ENCODE peak calls at places on chromosomes 1 and 21, in five cellular contexts. One of them, this sample, is unnamed.

GRCh38 chr1:29704430-29704829 is 468.1 kb downstream of the PTPRU start:
- DNase-seq in MM.1S: no peak
- DNase-seq in endothelial cell of umbilical vein: no peak
- DNase-seq in IMR-90: no peak
- DNase-seq in fibroblast of lung: no peak
- DNase-seq in this sample: no peak

GRCh38 chr1:37038703-37039093 is 4.4 kb upstream of the GRIK3 start:
- DNase-seq in MM.1S: no peak
- DNase-seq in endothelial cell of umbilical vein: no peak
- DNase-seq in IMR-90: no peak
- DNase-seq in fibroblast of lung: no peak
- DNase-seq in this sample: no peak

GRCh38 chr1:169133801-169134558 is 27.5 kb downstream of the ATP1B1 start:
- DNase-seq in MM.1S: no peak
- DNase-seq in endothelial cell of umbilical vein: no peak
- DNase-seq in IMR-90: no peak
- DNase-seq in fibroblast of lung: no peak
- DNase-seq in this sample: peak; percentile 22

GRCh38 chr1:69475021-69475420 is 92.7 kb upstream of the LRRC7 start:
- DNase-seq in MM.1S: no peak
- DNase-seq in endothelial cell of umbilical vein: no peak
- DNase-seq in IMR-90: no peak
- DNase-seq in fibroblast of lung: peak; percentile 6
- DNase-seq in this sample: no peak

GRCh38 chr1:158649052-158649451 is 37.5 kb downstream of the SPTA1 start:
- DNase-seq in MM.1S: peak; percentile 45
- DNase-seq in endothelial cell of umbilical vein: no peak
- DNase-seq in IMR-90: no peak
- DNase-seq in fibroblast of lung: no peak
- DNase-seq in this sample: no peak

GRCh38 chr1:212482352-212483153 is 49.8 kb downstream of the NENF start:
- DNase-seq in MM.1S: no peak
- DNase-seq in endothelial cell of umbilical vein: no peak
- DNase-seq in IMR-90: peak; percentile 51
- DNase-seq in fibroblast of lung: peak; percentile 86
- DNase-seq in this sample: peak; percentile 46

GRCh38 chr1:192654607-192655389 is 18.9 kb downstream of the RGS13 start:
- DNase-seq in MM.1S: no peak
- DNase-seq in endothelial cell of umbilical vein: peak; percentile 30
- DNase-seq in IMR-90: peak; percentile 85
- DNase-seq in fibroblast of lung: peak; percentile 70
- DNase-seq in this sample: peak; percentile 91

GRCh38 chr1:115189814-115190541 is 100.7 kb upstream of the TSPAN2 start:
- DNase-seq in MM.1S: no peak
- DNase-seq in endothelial cell of umbilical vein: no peak
- DNase-seq in IMR-90: peak; percentile 95
- DNase-seq in fibroblast of lung: peak; percentile 98
- DNase-seq in this sample: peak; percentile 91

GRCh38 chr1:108200627-108201106 is 524 bp upstream of the SLC25A24 start:
- DNase-seq in MM.1S: peak; percentile 45
- DNase-seq in endothelial cell of umbilical vein: peak; percentile 66
- DNase-seq in IMR-90: peak; percentile 79
- DNase-seq in fibroblast of lung: peak; percentile 88
- DNase-seq in this sample: peak; percentile 93

GRCh38 chr1:206784471-206784903 is 12.2 kb upstream of the IL10 start:
- DNase-seq in MM.1S: peak; percentile 97
- DNase-seq in endothelial cell of umbilical vein: no peak
- DNase-seq in IMR-90: no peak
- DNase-seq in fibroblast of lung: no peak
- DNase-seq in this sample: no peak

GRCh38 chr1:222387020-222387816 is 160.7 kb downstream of the HHIPL2 start:
- DNase-seq in MM.1S: no peak
- DNase-seq in endothelial cell of umbilical vein: no peak
- DNase-seq in IMR-90: no peak
- DNase-seq in fibroblast of lung: no peak
- DNase-seq in this sample: peak; percentile 14

GRCh38 chr21:39634507-39634906 is 21.8 kb downstream of the B3GALT5 start:
- DNase-seq in MM.1S: no peak
- DNase-seq in endothelial cell of umbilical vein: no peak
- DNase-seq in IMR-90: no peak
- DNase-seq in fibroblast of lung: no peak
- DNase-seq in this sample: no peak

GRCh38 chr1:107964397-107965111 is 426 bp downstream of the VAV3 start:
- DNase-seq in MM.1S: peak; percentile 29
- DNase-seq in endothelial cell of umbilical vein: peak; percentile 7
- DNase-seq in IMR-90: no peak
- DNase-seq in fibroblast of lung: peak; percentile 9
- DNase-seq in this sample: peak; percentile 34

GRCh38 chr1:11341881-11342552 is 69.0 kb downstream of the UBIAD1 start:
- DNase-seq in MM.1S: no peak
- DNase-seq in endothelial cell of umbilical vein: no peak
- DNase-seq in IMR-90: peak; percentile 18
- DNase-seq in fibroblast of lung: no peak
- DNase-seq in this sample: no peak

GRCh38 chr1:160353223-160353622 is 10.0 kb downstream of the NCSTN start:
- DNase-seq in MM.1S: no peak
- DNase-seq in endothelial cell of umbilical vein: no peak
- DNase-seq in IMR-90: peak; percentile 47
- DNase-seq in fibroblast of lung: peak; percentile 30
- DNase-seq in this sample: peak; percentile 33

GRCh38 chr1:226548281-226549093 is at the start of gene STUM:
- DNase-seq in MM.1S: peak; percentile 36
- DNase-seq in endothelial cell of umbilical vein: peak; percentile 23
- DNase-seq in IMR-90: peak; percentile 9
- DNase-seq in fibroblast of lung: peak; percentile 39
- DNase-seq in this sample: peak; percentile 72

GRCh38 chr1:197546989-197547388 is 228.3 kb downstream of the DENND1B start:
- DNase-seq in MM.1S: no peak
- DNase-seq in endothelial cell of umbilical vein: no peak
- DNase-seq in IMR-90: no peak
- DNase-seq in fibroblast of lung: no peak
- DNase-seq in this sample: no peak

GRCh38 chr1:112509005-112509659 is 367 bp downstream of the WNT2B start:
- DNase-seq in MM.1S: no peak
- DNase-seq in endothelial cell of umbilical vein: peak; percentile 13
- DNase-seq in IMR-90: no peak
- DNase-seq in fibroblast of lung: peak; percentile 24
- DNase-seq in this sample: peak; percentile 19

GRCh38 chr1:18315449-18315848 is 165.3 kb upstream of the KLHDC7A start:
- DNase-seq in MM.1S: no peak
- DNase-seq in endothelial cell of umbilical vein: no peak
- DNase-seq in IMR-90: no peak
- DNase-seq in fibroblast of lung: no peak
- DNase-seq in this sample: no peak

GRCh38 chr1:227666286-227666685 is 68.8 kb downstream of the JMJD4 start:
- DNase-seq in MM.1S: no peak
- DNase-seq in endothelial cell of umbilical vein: no peak
- DNase-seq in IMR-90: no peak
- DNase-seq in fibroblast of lung: no peak
- DNase-seq in this sample: peak; percentile 16
- H3K9me3 ChIP-seq in MM.1S: no peaks in the 10 kb centered on the region
- H3K9me3 ChIP-seq in endothelial cell of umbilical vein: peaks cover 9% of the 10 kb centered on the region
- H3K9me3 ChIP-seq in IMR-90: peaks cover 56% of the 10 kb centered on the region
- H3K9me3 ChIP-seq in fibroblast of lung: no peaks in the 10 kb centered on the region
- H3K9me3 ChIP-seq in this sample: peaks cover 7% of the 10 kb centered on the region

DNA sequence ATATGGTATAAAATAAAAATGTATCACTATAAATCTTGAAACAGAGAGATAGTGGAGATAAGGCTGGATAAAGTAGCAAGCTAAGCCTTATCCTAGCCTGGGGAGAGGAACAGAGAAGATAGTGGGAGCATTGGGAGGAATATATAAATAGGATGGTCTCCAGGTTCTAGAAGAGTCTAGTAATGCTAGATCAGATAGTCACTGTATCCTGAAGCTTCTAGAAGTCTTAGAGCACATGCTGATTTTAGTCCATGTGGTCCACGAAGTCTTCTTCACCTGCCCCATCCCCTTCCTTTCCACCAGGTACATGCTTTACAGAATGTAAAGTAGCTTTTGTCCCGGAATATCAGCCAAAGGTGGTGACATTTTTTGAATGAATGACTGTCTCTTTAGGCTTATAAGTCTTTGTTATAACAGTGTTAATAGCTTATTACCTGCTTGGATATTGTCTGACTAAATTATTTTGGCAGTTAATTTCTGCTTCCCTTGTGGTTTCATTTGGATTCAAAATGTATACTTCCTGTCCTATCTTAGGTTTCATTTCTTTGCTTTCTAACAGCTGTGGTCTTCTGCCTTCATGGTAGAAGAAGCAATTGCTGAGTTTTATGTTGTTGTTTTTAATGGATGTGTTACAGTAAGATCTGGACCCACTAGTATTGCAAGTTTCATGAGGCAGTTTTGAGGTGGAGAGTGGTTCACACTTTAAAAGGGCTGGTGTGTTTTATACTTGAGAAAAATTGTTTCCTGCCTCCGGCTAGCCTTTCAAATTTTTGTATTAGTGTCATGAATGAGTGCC is 5.9 kb downstream of the SMG7 start:
- DNase-seq in MM.1S: peak; percentile 67
- DNase-seq in endothelial cell of umbilical vein: no peak
- DNase-seq in IMR-90: no peak
- DNase-seq in fibroblast of lung: no peak
- DNase-seq in this sample: no peak
- H3K4me2 ChIP-seq in MM.1S: peak overlapping the region; percentile 60
- H3K4me2 ChIP-seq in endothelial cell of umbilical vein: no peak overlapping the region
- H3K4me2 ChIP-seq in IMR-90: no peak overlapping the region
- H3K4me2 ChIP-seq in fibroblast of lung: no peak overlapping the region
- H3K4me2 ChIP-seq in this sample: no peak overlapping the region

DNA sequence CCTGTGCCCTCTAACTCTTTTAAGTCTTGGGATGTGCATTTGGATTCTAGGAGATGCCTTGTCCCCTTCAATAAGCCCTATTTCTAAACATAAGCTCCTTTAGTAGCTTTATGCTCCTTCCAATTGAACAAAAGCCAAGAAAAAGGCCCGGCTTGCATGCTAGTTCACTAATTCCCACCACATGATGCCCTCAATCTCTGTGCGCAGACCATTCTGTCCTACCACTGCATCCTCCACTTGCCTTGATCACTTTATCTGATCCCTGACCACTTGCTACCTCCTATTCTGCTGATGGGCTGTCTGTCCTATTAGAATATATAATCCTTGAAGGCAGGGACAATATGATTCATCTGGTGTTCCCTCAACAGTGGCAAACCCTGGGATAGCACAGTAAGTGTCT is 73.6 kb downstream of the APP start:
- DNase-seq in MM.1S: no peak
- DNase-seq in endothelial cell of umbilical vein: no peak
- DNase-seq in IMR-90: no peak
- DNase-seq in fibroblast of lung: no peak
- DNase-seq in this sample: no peak
- H3K9me3 ChIP-seq in MM.1S: no peaks in the 10 kb centered on the region
- H3K9me3 ChIP-seq in endothelial cell of umbilical vein: no peaks in the 10 kb centered on the region
- H3K9me3 ChIP-seq in IMR-90: no peaks in the 10 kb centered on the region
- H3K9me3 ChIP-seq in fibroblast of lung: no peaks in the 10 kb centered on the region
- H3K9me3 ChIP-seq in this sample: no peaks in the 10 kb centered on the region

GRCh38 chr1:28243685-28244439 is 7.9 kb downstream of the ATP5IF1 start:
- DNase-seq in MM.1S: no peak
- DNase-seq in endothelial cell of umbilical vein: peak; percentile 58
- DNase-seq in IMR-90: no peak
- DNase-seq in fibroblast of lung: no peak
- DNase-seq in this sample: no peak
- H3K4me2 ChIP-seq in MM.1S: peak overlapping the region; percentile 9
- H3K4me2 ChIP-seq in endothelial cell of umbilical vein: peak overlapping the region; percentile 24
- H3K4me2 ChIP-seq in IMR-90: no peak overlapping the region
- H3K4me2 ChIP-seq in fibroblast of lung: no peak overlapping the region
- H3K4me2 ChIP-seq in this sample: no peak overlapping the region

DNA sequence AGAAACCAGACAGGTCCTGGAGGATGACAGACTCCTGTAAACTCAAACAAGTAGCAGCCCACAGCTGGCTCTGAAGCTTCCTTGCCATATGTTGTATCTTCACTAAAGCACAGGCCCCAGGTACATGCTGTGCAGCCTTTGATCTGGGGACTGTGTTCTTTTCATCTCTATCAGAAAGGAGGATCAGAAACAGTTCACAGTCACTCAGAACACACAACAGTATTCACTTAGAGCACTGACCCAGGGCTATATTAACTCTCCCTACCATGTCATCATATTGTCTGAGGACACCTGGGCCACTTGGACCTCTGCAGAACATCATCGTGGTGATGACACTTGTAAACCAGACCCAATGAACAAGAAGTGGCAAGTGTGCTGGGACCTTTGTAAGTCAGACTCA is 222.0 kb downstream of the SETD4 start:
- DNase-seq in MM.1S: no peak
- DNase-seq in endothelial cell of umbilical vein: no peak
- DNase-seq in IMR-90: no peak
- DNase-seq in fibroblast of lung: no peak
- DNase-seq in this sample: no peak
- H3K9me3 ChIP-seq in MM.1S: no peaks in the 10 kb centered on the region
- H3K9me3 ChIP-seq in endothelial cell of umbilical vein: no peaks in the 10 kb centered on the region
- H3K9me3 ChIP-seq in IMR-90: no peaks in the 10 kb centered on the region
- H3K9me3 ChIP-seq in fibroblast of lung: no peaks in the 10 kb centered on the region
- H3K9me3 ChIP-seq in this sample: no peaks in the 10 kb centered on the region

GRCh38 chr1:98662354-98662665 is 789 bp downstream of the SNX7 start:
- DNase-seq in MM.1S: no peak
- DNase-seq in endothelial cell of umbilical vein: no peak
- DNase-seq in IMR-90: peak; percentile 54
- DNase-seq in fibroblast of lung: peak; percentile 63
- DNase-seq in this sample: no peak
- H3K4me2 ChIP-seq in MM.1S: peak overlapping the region; percentile 74
- H3K4me2 ChIP-seq in endothelial cell of umbilical vein: peak overlapping the region; percentile 99
- H3K4me2 ChIP-seq in IMR-90: peak overlapping the region; percentile 95
- H3K4me2 ChIP-seq in fibroblast of lung: peak overlapping the region; percentile 91
- H3K4me2 ChIP-seq in this sample: peak overlapping the region; percentile 99